ENCODE peak calls at places on chromosomes 5 and 9, in five cellular contexts. P is mammary epithelial cell, A is endothelial cell of umbilical vein, Q is fibroblast of lung, G is A549. J is an unnamed sample.

GRCh38 chr5:169954786-169955185 is 25.5 kb downstream of the INSYN2B start:
- DNase-seq in A (no peak), P (no peak), G (no peak), Q (no peak), J (no peak)

GRCh38 chr9:114037961-114038723 is 40.0 kb downstream of the AMBP start:
- DNase-seq in P (no peak), A (no peak), G (no peak), Q (no peak), J (no peak)

GRCh38 chr5:148397968-148398595 is 14.3 kb downstream of the FBXO38 start:
- DNase-seq in G (no peak), A (no peak), Q (no peak), P (peak; percentile 33), J (no peak)

GRCh38 chr9:72529531-72529930 is 8.1 kb downstream of the TMC1 start:
- DNase-seq in G (no peak), A (no peak), Q (no peak), P (no peak), J (no peak)

GRCh38 chr5:87099246-87099914 is 168.3 kb upstream of the RASA1 start:
- DNase-seq in P (peak; percentile 79), A (no peak), G (no peak), Q (no peak), J (no peak)

GRCh38 chr5:52892242-52892878 is 96.8 kb upstream of the ITGA2 start:
- DNase-seq in P (no peak), A (no peak), Q (no peak), G (no peak), J (no peak)

GRCh38 chr5:154384480-154385235 is 61.1 kb upstream of the SAP30L start:
- DNase-seq in A (no peak), P (no peak), Q (no peak), G (no peak), J (no peak)

GRCh38 chr5:130773813-130774212 is 391.2 kb downstream of the HINT1 start:
- DNase-seq in G (peak; percentile 15), Q (no peak), P (peak; percentile 81), A (no peak), J (no peak)

GRCh38 chr9:94632736-94633135 is 6.6 kb downstream of the FBP1 start:
- DNase-seq in A (no peak), P (no peak), Q (no peak), G (no peak), J (peak; percentile 38)

GRCh38 chr9:91945277-91946074 is 4.6 kb downstream of the ROR2 start:
- DNase-seq in Q (peak; percentile 95), G (no peak), A (no peak), P (no peak), J (peak; percentile 81)

GRCh38 chr5:102713278-102713677 is 41.8 kb upstream of the PAM start:
- DNase-seq in A (no peak), P (no peak), Q (no peak), G (no peak), J (no peak)

GRCh38 chr5:73862796-73863195 is 236.8 kb downstream of the ARHGEF28 start:
- DNase-seq in G (no peak), P (no peak), A (no peak), Q (no peak), J (no peak)

GRCh38 chr5:144237851-144238250 is 67.2 kb downstream of the KCTD16 start:
- DNase-seq in Q (no peak), A (no peak), G (no peak), P (no peak), J (peak; percentile 21)

GRCh38 chr9:70609542-70610286 is 195.3 kb upstream of the KLF9 start:
- DNase-seq in P (peak; percentile 72), Q (peak; percentile 95), G (no peak), A (no peak), J (peak; percentile 98)

GRCh38 chr5:113678924-113679575 is 165.6 kb downstream of the YTHDC2 start:
- DNase-seq in G (peak; percentile 41), A (peak; percentile 55), Q (peak; percentile 58), P (peak; percentile 36), J (peak; percentile 61)

GRCh38 chr5:143121135-143121474 is 282.4 kb downstream of the NR3C1 start:
- DNase-seq in Q (no peak), G (no peak), P (no peak), A (no peak), J (no peak)

GRCh38 chr5:10567181-10567591 is 3.3 kb downstream of the ANKRD33B start:
- DNase-seq in A (no peak), Q (no peak), P (no peak), G (no peak), J (no peak)
- H3K4me2 ChIP-seq in A (no peak overlapping the region), Q (no peak overlapping the region), P (no peak overlapping the region), G (peak overlapping the region; percentile 73), J (peak overlapping the region; percentile 14)

GRCh38 chr5:14416709-14417108 is 164.9 kb upstream of the OTULINL start:
- DNase-seq in A (no peak), P (no peak), G (no peak), Q (no peak), J (no peak)

GRCh38 chr5:14419686-14420085 is 161.9 kb upstream of the OTULINL start:
- DNase-seq in Q (no peak), A (no peak), P (no peak), G (no peak), J (no peak)

GRCh38 chr5:14417232-14417730 is 164.3 kb upstream of the OTULINL start:
- DNase-seq in G (no peak), P (no peak), Q (peak; percentile 39), A (no peak), J (peak; percentile 63)

GRCh38 chr5:14420136-14420808 is 161.3 kb upstream of the OTULINL start:
- DNase-seq in A (no peak), P (peak; percentile 37), G (no peak), Q (no peak), J (peak; percentile 82)

DNA sequence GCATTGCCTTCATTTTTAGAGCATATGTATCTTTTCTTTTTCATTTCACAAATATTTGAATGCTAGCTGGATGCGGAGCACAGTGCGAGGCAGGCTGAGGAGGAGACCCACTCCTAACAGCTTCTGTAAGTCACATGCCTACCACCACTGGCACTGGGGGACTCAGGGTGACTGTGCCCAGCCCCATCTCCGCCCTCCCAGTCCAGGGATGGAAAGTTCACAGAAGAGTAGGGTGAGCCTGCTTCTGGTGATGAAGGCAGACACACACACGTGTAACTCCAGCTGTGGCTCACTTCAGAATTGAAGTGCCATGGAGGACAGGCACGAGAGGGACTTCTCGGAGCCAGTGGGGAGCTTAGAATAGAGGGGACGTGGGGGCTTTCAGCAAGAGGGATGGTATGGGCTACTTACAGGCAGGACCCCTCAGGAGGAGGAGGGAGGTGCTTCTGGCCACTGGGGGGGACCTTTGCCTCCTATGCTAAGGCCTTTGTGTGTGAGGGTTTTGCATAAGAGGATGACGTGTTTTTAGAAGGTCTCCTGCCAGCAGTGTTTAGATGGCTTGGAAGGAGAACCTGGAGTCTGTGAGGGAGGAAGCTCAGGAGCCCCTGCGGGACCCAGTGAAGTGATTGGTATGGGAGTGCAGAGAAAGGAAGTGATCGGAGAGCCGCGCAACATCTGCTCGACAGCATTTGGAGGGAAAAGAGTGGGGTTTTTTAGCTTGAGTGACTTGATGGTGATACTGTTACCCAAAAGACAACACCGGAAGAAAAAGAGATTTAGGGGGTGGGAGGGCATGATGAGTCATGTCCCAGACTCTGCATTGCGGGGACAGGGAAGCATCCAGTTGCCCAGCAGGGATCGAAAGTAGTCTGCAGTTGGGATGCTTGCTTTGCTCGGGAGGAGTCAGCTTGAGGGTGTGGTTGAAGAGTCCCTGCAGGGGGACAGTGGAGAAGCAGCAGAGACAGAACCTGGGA is 163.5 kb upstream of the OTULINL start:
- DNase-seq in A (no peak), P (no peak), Q (peak; percentile 47), G (no peak), J (no peak)
- H3K4me2 ChIP-seq in A (no peak overlapping the region), P (no peak overlapping the region), Q (peak overlapping the region; percentile 35), G (no peak overlapping the region), J (no peak overlapping the region)

DNA sequence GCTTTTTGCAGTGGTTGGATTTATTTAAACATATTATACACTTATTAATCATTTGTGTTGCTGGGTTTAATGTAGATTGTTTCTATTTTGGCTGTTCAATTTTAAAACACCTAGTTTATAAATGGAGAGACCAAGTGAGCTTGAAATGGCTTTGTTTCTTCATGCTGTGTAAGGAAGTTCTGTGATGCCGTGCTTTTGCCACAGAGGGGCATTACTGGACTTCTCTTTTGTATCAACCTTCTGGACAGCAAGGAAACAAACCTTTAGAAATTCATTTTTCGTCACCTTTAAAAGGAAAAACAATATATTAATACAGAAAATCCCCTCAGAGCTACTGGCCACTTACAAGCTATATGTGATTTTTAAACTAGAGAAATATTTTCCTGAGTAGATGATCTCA is 81.9 kb downstream of the DMRTA1 start:
- DNase-seq in Q (peak; percentile 61), P (no peak), G (no peak), A (no peak), J (peak; percentile 67)
- H3K4me2 ChIP-seq in Q (no peak overlapping the region), P (no peak overlapping the region), G (no peak overlapping the region), A (no peak overlapping the region), J (no peak overlapping the region)

GRCh38 chr5:42691413-42691861 is 65.2 kb upstream of the CCDC152 start:
- DNase-seq in Q (peak; percentile 60), A (no peak), P (peak; percentile 34), G (no peak), J (no peak)
- H3K4me2 ChIP-seq in Q (peak overlapping the region; percentile 56), A (no peak overlapping the region), P (no peak overlapping the region), G (no peak overlapping the region), J (no peak overlapping the region)

DNA sequence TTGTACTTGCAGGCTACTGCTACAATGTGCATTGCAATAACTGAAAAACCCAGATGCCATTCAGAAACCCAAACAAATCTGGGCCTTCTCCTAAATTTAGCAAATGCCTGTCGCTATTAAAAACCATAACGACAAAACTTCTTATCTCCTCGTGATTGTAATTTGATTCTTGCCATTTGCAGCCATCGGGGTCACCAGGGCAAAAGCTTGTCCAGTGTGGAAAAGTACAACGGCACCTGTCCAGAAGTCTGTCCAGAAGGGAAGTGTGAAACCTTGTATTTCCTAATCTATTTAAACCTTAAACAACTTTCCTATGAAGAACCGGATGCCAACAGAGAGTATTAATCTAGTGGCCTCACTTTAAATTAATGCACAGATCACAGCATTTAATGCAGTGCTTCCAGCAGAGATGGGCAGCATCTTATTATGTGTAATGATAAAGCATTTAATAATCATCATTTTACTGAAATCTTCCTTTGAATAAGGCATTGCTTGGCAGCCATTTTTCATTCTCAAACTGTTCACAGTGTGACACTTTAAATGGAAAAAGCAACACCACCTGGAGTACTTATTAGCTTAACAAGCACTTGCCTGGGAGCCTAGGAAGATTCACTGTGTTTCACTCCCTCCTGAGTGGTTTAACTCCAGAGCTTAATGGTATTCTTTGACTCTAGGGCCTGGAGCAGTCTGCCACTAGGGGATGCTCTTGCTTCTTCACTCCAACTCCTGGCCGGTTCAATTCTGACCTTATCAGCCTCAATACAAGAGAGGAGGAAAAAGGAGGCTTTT is 4.9 kb upstream of the C7 start:
- DNase-seq in G (peak; percentile 58), A (peak; percentile 69), Q (peak; percentile 89), P (peak; percentile 49), J (peak; percentile 75)
- H3K4me2 ChIP-seq in G (no peak overlapping the region), A (no peak overlapping the region), Q (no peak overlapping the region), P (no peak overlapping the region), J (no peak overlapping the region)

DNA sequence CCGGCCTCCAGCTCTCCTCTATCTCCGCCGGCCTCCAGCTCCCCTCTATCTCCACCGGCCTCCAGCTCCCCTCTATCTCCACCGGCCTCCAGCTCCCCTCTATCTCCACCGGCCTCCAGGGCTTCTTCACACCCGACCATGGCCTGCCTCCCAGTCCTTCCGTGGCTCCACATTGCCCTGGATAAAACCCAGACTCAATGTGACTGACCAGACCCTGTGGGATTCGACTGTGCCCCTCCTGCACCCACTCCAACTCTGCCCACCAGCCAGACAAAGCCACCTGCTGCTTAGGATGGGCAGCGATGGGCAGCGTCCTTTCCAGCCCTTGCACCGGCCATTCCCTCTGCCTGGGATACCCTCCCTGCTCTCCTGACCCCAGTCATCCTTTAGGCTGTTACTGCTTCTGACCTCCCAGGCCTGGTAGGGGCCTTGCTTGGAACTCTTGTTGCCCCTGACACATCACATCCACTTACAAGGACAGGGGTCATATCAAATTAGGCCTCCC is 30.5 kb upstream of the RXRA start:
- DNase-seq in P (no peak), G (no peak), A (no peak), Q (no peak), J (no peak)
- H3K4me2 ChIP-seq in P (no peak overlapping the region), G (no peak overlapping the region), A (no peak overlapping the region), Q (no peak overlapping the region), J (no peak overlapping the region)

J was measured in GM23248.